ENCODE peak calls at places on chromosomes 2 and 18, in eight cellular contexts. One of them, this sample, is unnamed.

GRCh38 chr18:22734812-22735627 is 198.1 kb upstream of the RBBP8 start:
- DNase-seq in astrocyte of the cerebellum: no peak
- DNase-seq in vagina: no peak
- DNase-seq in neural progenitor cell: no peak
- DNase-seq in CD8-positive, alpha-beta T cell: no peak
- DNase-seq in GM20000: no peak
- DNase-seq in cardiac muscle cell: peak
- DNase-seq in A549: no peak
- DNase-seq in this sample: no peak

GRCh38 chr18:75070625-75071483 is 138.1 kb downstream of the PTGR3 start:
- DNase-seq in GM20000: peak
- DNase-seq in cardiac muscle cell: peak
- DNase-seq in astrocyte of the cerebellum: peak
- DNase-seq in neural progenitor cell: no peak
- DNase-seq in CD8-positive, alpha-beta T cell: peak
- DNase-seq in vagina: peak
- DNase-seq in A549: peak
- DNase-seq in this sample: peak

GRCh38 chr2:236581546-236581945 is 11.9 kb downstream of the ACKR3 start:
- DNase-seq in GM20000: no peak
- DNase-seq in cardiac muscle cell: no peak
- DNase-seq in vagina: no peak
- DNase-seq in A549: no peak
- DNase-seq in astrocyte of the cerebellum: no peak
- DNase-seq in CD8-positive, alpha-beta T cell: no peak
- DNase-seq in neural progenitor cell: no peak
- DNase-seq in this sample: no peak

GRCh38 chr2:74690571-74690970 is 36.5 kb downstream of the SEMA4F start:
- DNase-seq in CD8-positive, alpha-beta T cell: no peak
- DNase-seq in neural progenitor cell: peak
- DNase-seq in vagina: no peak
- DNase-seq in cardiac muscle cell: peak
- DNase-seq in astrocyte of the cerebellum: peak
- DNase-seq in GM20000: peak
- DNase-seq in A549: peak
- DNase-seq in this sample: peak

GRCh38 chr2:230160112-230160660 is 59.6 kb downstream of the SP110 start:
- DNase-seq in vagina: no peak
- DNase-seq in GM20000: peak
- DNase-seq in cardiac muscle cell: peak
- DNase-seq in CD8-positive, alpha-beta T cell: peak
- DNase-seq in A549: peak
- DNase-seq in neural progenitor cell: peak
- DNase-seq in astrocyte of the cerebellum: peak
- DNase-seq in this sample: peak

GRCh38 chr2:188512456-188512855 is 220.8 kb downstream of the GULP1 start:
- DNase-seq in CD8-positive, alpha-beta T cell: no peak
- DNase-seq in astrocyte of the cerebellum: peak
- DNase-seq in neural progenitor cell: peak
- DNase-seq in cardiac muscle cell: peak
- DNase-seq in GM20000: peak
- DNase-seq in vagina: no peak
- DNase-seq in A549: peak
- DNase-seq in this sample: no peak

GRCh38 chr2:191171708-191172355 is 21.0 kb upstream of the STAT4 start:
- DNase-seq in vagina: no peak
- DNase-seq in neural progenitor cell: peak
- DNase-seq in GM20000: no peak
- DNase-seq in astrocyte of the cerebellum: peak
- DNase-seq in A549: peak
- DNase-seq in CD8-positive, alpha-beta T cell: no peak
- DNase-seq in cardiac muscle cell: peak
- DNase-seq in this sample: no peak

GRCh38 chr2:149329470-149330126 is 789 bp upstream of the LYPD6 start:
- DNase-seq in A549: peak
- DNase-seq in astrocyte of the cerebellum: peak
- DNase-seq in cardiac muscle cell: peak
- DNase-seq in CD8-positive, alpha-beta T cell: no peak
- DNase-seq in GM20000: peak
- DNase-seq in neural progenitor cell: peak
- DNase-seq in vagina: no peak
- DNase-seq in this sample: peak

GRCh38 chr2:88545118-88545517 is 82.1 kb downstream of the EIF2AK3 start:
- DNase-seq in neural progenitor cell: peak
- DNase-seq in CD8-positive, alpha-beta T cell: no peak
- DNase-seq in vagina: no peak
- DNase-seq in A549: peak
- DNase-seq in astrocyte of the cerebellum: no peak
- DNase-seq in GM20000: no peak
- DNase-seq in cardiac muscle cell: peak
- DNase-seq in this sample: peak

GRCh38 chr2:203280428-203281064 is 41.7 kb downstream of the CYP20A1 start:
- DNase-seq in CD8-positive, alpha-beta T cell: no peak
- DNase-seq in neural progenitor cell: no peak
- DNase-seq in GM20000: no peak
- DNase-seq in cardiac muscle cell: peak
- DNase-seq in astrocyte of the cerebellum: peak
- DNase-seq in vagina: no peak
- DNase-seq in A549: no peak
- DNase-seq in this sample: no peak

GRCh38 chr18:72208920-72209676 is 335.0 kb downstream of the CBLN2 start:
- DNase-seq in CD8-positive, alpha-beta T cell: no peak
- DNase-seq in neural progenitor cell: no peak
- DNase-seq in A549: no peak
- DNase-seq in vagina: no peak
- DNase-seq in GM20000: no peak
- DNase-seq in cardiac muscle cell: no peak
- DNase-seq in astrocyte of the cerebellum: no peak
- DNase-seq in this sample: no peak

GRCh38 chr2:178679891-178680290 is 127.3 kb downstream of the TTN start:
- DNase-seq in vagina: no peak
- DNase-seq in neural progenitor cell: no peak
- DNase-seq in cardiac muscle cell: no peak
- DNase-seq in CD8-positive, alpha-beta T cell: no peak
- DNase-seq in GM20000: no peak
- DNase-seq in astrocyte of the cerebellum: no peak
- DNase-seq in A549: no peak
- DNase-seq in this sample: no peak

GRCh38 chr2:15909157-15909556 is 31.2 kb upstream of the MYCN start:
- DNase-seq in vagina: no peak
- DNase-seq in CD8-positive, alpha-beta T cell: no peak
- DNase-seq in cardiac muscle cell: no peak
- DNase-seq in astrocyte of the cerebellum: no peak
- DNase-seq in GM20000: no peak
- DNase-seq in A549: no peak
- DNase-seq in neural progenitor cell: no peak
- DNase-seq in this sample: no peak

GRCh38 chr2:71299507-71299906 is 32.1 kb upstream of the ZNF638 start:
- DNase-seq in cardiac muscle cell: peak
- DNase-seq in GM20000: peak
- DNase-seq in A549: peak
- DNase-seq in vagina: no peak
- DNase-seq in CD8-positive, alpha-beta T cell: no peak
- DNase-seq in neural progenitor cell: peak
- DNase-seq in astrocyte of the cerebellum: peak
- DNase-seq in this sample: peak

GRCh38 chr2:45806563-45807358 is 155.3 kb downstream of the PRKCE start:
- DNase-seq in vagina: no peak
- DNase-seq in CD8-positive, alpha-beta T cell: no peak
- DNase-seq in astrocyte of the cerebellum: no peak
- DNase-seq in neural progenitor cell: no peak
- DNase-seq in A549: no peak
- DNase-seq in GM20000: peak
- DNase-seq in cardiac muscle cell: no peak
- DNase-seq in this sample: no peak

GRCh38 chr2:64062840-64063239 is 43.6 kb upstream of the VPS54 start:
- DNase-seq in vagina: no peak
- DNase-seq in CD8-positive, alpha-beta T cell: no peak
- DNase-seq in cardiac muscle cell: peak
- DNase-seq in astrocyte of the cerebellum: no peak
- DNase-seq in neural progenitor cell: no peak
- DNase-seq in GM20000: no peak
- DNase-seq in A549: no peak
- DNase-seq in this sample: peak

GRCh38 chr2:205675861-205676516 is 6.3 kb upstream of the NRP2 start:
- DNase-seq in CD8-positive, alpha-beta T cell: no peak
- DNase-seq in vagina: no peak
- DNase-seq in astrocyte of the cerebellum: peak
- DNase-seq in A549: peak
- DNase-seq in GM20000: peak
- DNase-seq in cardiac muscle cell: peak
- DNase-seq in neural progenitor cell: peak
- DNase-seq in this sample: peak

DNA sequence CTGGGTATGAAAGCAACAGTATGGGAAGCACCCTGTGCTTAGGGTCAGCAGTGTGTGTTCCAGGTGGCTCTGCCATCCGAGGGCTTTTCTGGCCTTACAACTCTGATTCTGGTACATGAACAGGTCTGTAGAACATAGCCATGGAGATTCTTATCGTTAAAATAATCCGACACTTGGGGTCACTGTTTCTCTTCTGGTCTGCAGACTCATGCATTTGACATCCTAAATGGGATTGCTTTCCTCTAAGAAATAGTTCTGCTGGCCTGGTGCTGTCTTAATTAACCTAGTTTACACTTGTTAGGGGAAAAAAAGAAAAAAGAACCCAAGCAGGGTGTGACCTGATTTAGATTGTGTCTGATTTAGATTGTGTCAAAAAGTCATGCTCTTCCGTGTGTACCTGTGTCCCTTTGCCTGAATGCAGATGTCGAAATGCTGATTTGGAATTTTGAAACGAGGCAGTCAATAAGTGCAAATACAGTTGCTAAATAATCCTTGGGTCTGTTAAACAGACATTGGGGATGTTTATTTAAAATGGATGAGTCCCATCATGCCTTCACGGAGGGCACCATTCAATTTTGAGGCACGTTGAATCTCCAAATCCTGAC is 59.6 kb downstream of the TRPM8 start:
- DNase-seq in cardiac muscle cell: peak
- DNase-seq in GM20000: peak
- DNase-seq in CD8-positive, alpha-beta T cell: no peak
- DNase-seq in vagina: no peak
- DNase-seq in astrocyte of the cerebellum: peak
- DNase-seq in A549: peak
- DNase-seq in neural progenitor cell: peak
- DNase-seq in this sample: peak
- TF ChIP-seq CTCF in cardiac muscle cell: peak
- TF ChIP-seq CTCF in GM20000: no peak
- TF ChIP-seq CTCF in CD8-positive, alpha-beta T cell: peak
- TF ChIP-seq CTCF in vagina: peak
- TF ChIP-seq CTCF in astrocyte of the cerebellum: peak
- TF ChIP-seq CTCF in A549: peak
- TF ChIP-seq CTCF in neural progenitor cell: peak
- TF ChIP-seq CTCF in this sample: peak

DNA sequence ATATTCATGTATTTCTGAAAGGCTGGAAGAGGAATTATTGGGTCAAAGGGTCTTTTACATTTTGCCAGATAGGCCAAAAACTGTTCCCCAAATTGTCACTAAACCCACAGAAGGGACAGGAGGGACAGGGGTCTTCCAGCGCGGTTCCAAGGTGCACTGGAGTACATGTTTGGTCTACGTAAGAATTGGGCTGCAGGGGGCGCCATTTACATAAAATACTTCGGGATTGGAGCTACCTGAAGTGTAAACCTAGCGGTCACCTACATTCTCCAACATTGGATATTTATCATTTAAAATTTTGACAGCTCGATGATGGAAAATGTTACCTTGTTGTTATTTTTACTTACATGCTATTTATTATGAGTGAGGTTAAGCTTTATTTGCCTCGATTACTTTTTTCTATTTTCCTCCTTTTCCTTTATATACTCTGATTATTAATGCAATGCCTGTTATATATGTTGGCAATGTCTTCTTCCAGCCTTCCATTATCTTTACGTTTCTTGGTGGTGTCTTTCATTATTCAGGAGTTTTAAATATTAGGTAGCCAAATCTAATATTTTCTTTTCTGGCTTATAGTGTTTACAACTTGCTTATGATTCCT is 43.0 kb upstream of the RAB6C start:
- DNase-seq in CD8-positive, alpha-beta T cell: no peak
- DNase-seq in astrocyte of the cerebellum: no peak
- DNase-seq in neural progenitor cell: peak
- DNase-seq in A549: no peak
- DNase-seq in vagina: no peak
- DNase-seq in cardiac muscle cell: peak
- DNase-seq in GM20000: peak
- DNase-seq in this sample: no peak
- TF ChIP-seq CTCF in CD8-positive, alpha-beta T cell: no peak
- TF ChIP-seq CTCF in astrocyte of the cerebellum: no peak
- TF ChIP-seq CTCF in neural progenitor cell: peak
- TF ChIP-seq CTCF in A549: no peak
- TF ChIP-seq CTCF in vagina: no peak
- TF ChIP-seq CTCF in cardiac muscle cell: peak
- TF ChIP-seq CTCF in GM20000: no peak
- TF ChIP-seq CTCF in this sample: no peak

DNA sequence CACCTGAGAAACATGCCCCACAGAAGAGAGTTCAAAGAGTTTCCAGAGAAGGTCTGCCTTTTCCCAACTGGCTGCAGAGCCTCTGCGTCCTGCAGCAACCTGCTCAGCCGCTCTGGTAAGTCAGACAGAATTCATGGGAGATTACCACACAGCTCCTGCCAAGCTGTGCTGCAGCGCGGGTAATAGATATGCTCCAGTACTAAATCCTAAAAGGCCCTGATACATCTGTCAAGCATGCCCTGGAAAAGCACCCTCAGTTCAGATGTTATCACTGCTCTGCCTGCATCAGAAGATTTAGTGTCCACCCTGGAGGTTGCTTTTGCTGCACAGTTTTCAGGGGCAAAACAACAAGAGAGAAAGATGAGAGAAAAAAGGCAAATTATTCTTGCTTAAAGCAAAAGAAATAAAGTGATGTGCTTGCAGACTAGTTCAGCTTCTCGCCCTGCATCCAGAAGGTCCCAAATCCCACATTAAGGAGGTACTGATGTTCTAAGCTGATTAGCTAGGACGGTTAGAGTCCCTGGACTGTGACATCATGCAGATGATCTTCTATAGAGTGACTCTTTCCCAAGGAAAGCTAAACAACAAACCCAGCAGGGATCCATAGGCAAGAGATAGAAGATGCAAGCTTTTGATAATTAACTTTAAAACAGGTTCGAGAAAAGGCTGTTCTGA is 488.6 kb downstream of the BCL11A start:
- DNase-seq in neural progenitor cell: peak
- DNase-seq in CD8-positive, alpha-beta T cell: no peak
- DNase-seq in A549: no peak
- DNase-seq in vagina: no peak
- DNase-seq in GM20000: no peak
- DNase-seq in astrocyte of the cerebellum: no peak
- DNase-seq in cardiac muscle cell: no peak
- DNase-seq in this sample: no peak
- TF ChIP-seq CTCF in neural progenitor cell: no peak
- TF ChIP-seq CTCF in CD8-positive, alpha-beta T cell: no peak
- TF ChIP-seq CTCF in A549: no peak
- TF ChIP-seq CTCF in vagina: no peak
- TF ChIP-seq CTCF in GM20000: no peak
- TF ChIP-seq CTCF in astrocyte of the cerebellum: no peak
- TF ChIP-seq CTCF in cardiac muscle cell: no peak
- TF ChIP-seq CTCF in this sample: no peak

DNA sequence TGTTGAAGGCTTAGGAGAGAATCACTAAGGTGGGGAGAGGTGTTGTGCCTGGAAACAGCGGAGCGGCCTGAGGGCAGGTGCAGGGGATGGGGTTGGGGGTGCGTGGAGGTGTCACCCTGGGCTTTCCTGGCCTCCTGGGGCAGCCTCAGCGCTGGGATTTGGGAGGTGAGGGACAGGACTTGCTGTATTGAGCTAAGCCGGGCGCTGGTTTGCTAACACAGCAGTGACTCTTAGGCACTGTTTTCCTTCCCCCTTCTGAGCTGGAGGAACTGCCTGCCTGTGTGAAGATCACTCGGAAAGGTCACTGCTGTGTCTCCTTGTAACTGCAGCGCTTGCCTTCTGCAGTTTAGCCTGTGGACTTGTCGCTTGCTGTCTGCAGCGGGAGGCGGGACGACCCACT is 21.2 kb downstream of the PRELID3A start:
- DNase-seq in cardiac muscle cell: no peak
- DNase-seq in GM20000: no peak
- DNase-seq in vagina: no peak
- DNase-seq in neural progenitor cell: no peak
- DNase-seq in CD8-positive, alpha-beta T cell: no peak
- DNase-seq in A549: no peak
- DNase-seq in astrocyte of the cerebellum: no peak
- DNase-seq in this sample: no peak
- TF ChIP-seq CTCF in cardiac muscle cell: no peak
- TF ChIP-seq CTCF in GM20000: no peak
- TF ChIP-seq CTCF in vagina: no peak
- TF ChIP-seq CTCF in neural progenitor cell: no peak
- TF ChIP-seq CTCF in CD8-positive, alpha-beta T cell: no peak
- TF ChIP-seq CTCF in A549: no peak
- TF ChIP-seq CTCF in astrocyte of the cerebellum: no peak
- TF ChIP-seq CTCF in this sample: no peak